ENCODE peak calls at places on chromosomes 5 and 9, in eight cellular contexts. One of them, this sample, is unnamed.
A peak's percentile ranks its signal among the peaks of the same experiment; 100 is the strongest.

GRCh38 chr9:71121275-71122168 is at the start of gene TRPM3:
- DNase-seq in fibroblast of pulmonary artery: no peak
- DNase-seq in HCT116: no peak
- DNase-seq in stimulated activated CD4-positive, alpha-beta T cell treated with anti-CD3 and anti-CD28 coated beads, Interleukin-12 subunit alpha, Interleukin-12 subunit beta, amount 100 ng/mL, for 4 hours: no peak
- DNase-seq in iPS-NIHi11: peak; percentile 38
- DNase-seq in effector CD4-positive, alpha-beta T cell: no peak
- DNase-seq in GM12892: no peak
- DNase-seq in activated naive CD4-positive, alpha-beta T cell treated with anti-CD3 and anti-CD28 coated beads for 36 hours: no peak
- DNase-seq in this sample: no peak

GRCh38 chr9:133133680-133134418 is 12.8 kb upstream of the RALGDS start:
- DNase-seq in fibroblast of pulmonary artery: peak; percentile 96
- DNase-seq in HCT116: peak; percentile 89
- DNase-seq in stimulated activated CD4-positive, alpha-beta T cell treated with anti-CD3 and anti-CD28 coated beads, Interleukin-12 subunit alpha, Interleukin-12 subunit beta, amount 100 ng/mL, for 4 hours: peak; percentile 65
- DNase-seq in iPS-NIHi11: peak; percentile 77
- DNase-seq in effector CD4-positive, alpha-beta T cell: peak; percentile 92
- DNase-seq in GM12892: peak; percentile 97
- DNase-seq in activated naive CD4-positive, alpha-beta T cell treated with anti-CD3 and anti-CD28 coated beads for 36 hours: peak; percentile 96
- DNase-seq in this sample: peak; percentile 74

GRCh38 chr9:134960701-134961181 is 43.0 kb upstream of the FCN1 start:
- DNase-seq in fibroblast of pulmonary artery: no peak
- DNase-seq in HCT116: no peak
- DNase-seq in stimulated activated CD4-positive, alpha-beta T cell treated with anti-CD3 and anti-CD28 coated beads, Interleukin-12 subunit alpha, Interleukin-12 subunit beta, amount 100 ng/mL, for 4 hours: no peak
- DNase-seq in iPS-NIHi11: no peak
- DNase-seq in effector CD4-positive, alpha-beta T cell: no peak
- DNase-seq in GM12892: no peak
- DNase-seq in activated naive CD4-positive, alpha-beta T cell treated with anti-CD3 and anti-CD28 coated beads for 36 hours: no peak
- DNase-seq in this sample: no peak

GRCh38 chr5:35853652-35854051 is 3.0 kb upstream of the IL7R start:
- DNase-seq in fibroblast of pulmonary artery: no peak
- DNase-seq in HCT116: no peak
- DNase-seq in stimulated activated CD4-positive, alpha-beta T cell treated with anti-CD3 and anti-CD28 coated beads, Interleukin-12 subunit alpha, Interleukin-12 subunit beta, amount 100 ng/mL, for 4 hours: peak; percentile 50
- DNase-seq in iPS-NIHi11: no peak
- DNase-seq in effector CD4-positive, alpha-beta T cell: peak; percentile 70
- DNase-seq in GM12892: no peak
- DNase-seq in activated naive CD4-positive, alpha-beta T cell treated with anti-CD3 and anti-CD28 coated beads for 36 hours: peak; percentile 77
- DNase-seq in this sample: no peak

GRCh38 chr5:124592891-124593290 is 153.5 kb downstream of the ZNF608 start:
- DNase-seq in fibroblast of pulmonary artery: no peak
- DNase-seq in HCT116: no peak
- DNase-seq in stimulated activated CD4-positive, alpha-beta T cell treated with anti-CD3 and anti-CD28 coated beads, Interleukin-12 subunit alpha, Interleukin-12 subunit beta, amount 100 ng/mL, for 4 hours: no peak
- DNase-seq in iPS-NIHi11: no peak
- DNase-seq in effector CD4-positive, alpha-beta T cell: no peak
- DNase-seq in GM12892: no peak
- DNase-seq in activated naive CD4-positive, alpha-beta T cell treated with anti-CD3 and anti-CD28 coated beads for 36 hours: no peak
- DNase-seq in this sample: no peak

GRCh38 chr5:44387911-44388310 is 1.3 kb downstream of the FGF10 start:
- DNase-seq in fibroblast of pulmonary artery: no peak
- DNase-seq in HCT116: no peak
- DNase-seq in stimulated activated CD4-positive, alpha-beta T cell treated with anti-CD3 and anti-CD28 coated beads, Interleukin-12 subunit alpha, Interleukin-12 subunit beta, amount 100 ng/mL, for 4 hours: no peak
- DNase-seq in iPS-NIHi11: peak; percentile 22
- DNase-seq in effector CD4-positive, alpha-beta T cell: no peak
- DNase-seq in GM12892: no peak
- DNase-seq in activated naive CD4-positive, alpha-beta T cell treated with anti-CD3 and anti-CD28 coated beads for 36 hours: no peak
- DNase-seq in this sample: no peak

GRCh38 chr5:148586796-148587195 is 67.5 kb downstream of the HTR4 start:
- DNase-seq in fibroblast of pulmonary artery: no peak
- DNase-seq in HCT116: no peak
- DNase-seq in stimulated activated CD4-positive, alpha-beta T cell treated with anti-CD3 and anti-CD28 coated beads, Interleukin-12 subunit alpha, Interleukin-12 subunit beta, amount 100 ng/mL, for 4 hours: no peak
- DNase-seq in iPS-NIHi11: peak; percentile 14
- DNase-seq in effector CD4-positive, alpha-beta T cell: no peak
- DNase-seq in GM12892: no peak
- DNase-seq in activated naive CD4-positive, alpha-beta T cell treated with anti-CD3 and anti-CD28 coated beads for 36 hours: no peak
- DNase-seq in this sample: no peak

GRCh38 chr9:99823392-99824377 is 2.0 kb downstream of the NR4A3 start:
- DNase-seq in fibroblast of pulmonary artery: peak; percentile 48
- DNase-seq in HCT116: no peak
- DNase-seq in stimulated activated CD4-positive, alpha-beta T cell treated with anti-CD3 and anti-CD28 coated beads, Interleukin-12 subunit alpha, Interleukin-12 subunit beta, amount 100 ng/mL, for 4 hours: peak; percentile 87
- DNase-seq in iPS-NIHi11: peak; percentile 36
- DNase-seq in effector CD4-positive, alpha-beta T cell: peak; percentile 41
- DNase-seq in GM12892: peak; percentile 55
- DNase-seq in activated naive CD4-positive, alpha-beta T cell treated with anti-CD3 and anti-CD28 coated beads for 36 hours: peak; percentile 81
- DNase-seq in this sample: peak; percentile 9

GRCh38 chr5:100676807-100677631 is 141.8 kb downstream of the FAM174A start:
- DNase-seq in fibroblast of pulmonary artery: peak; percentile 60
- DNase-seq in HCT116: no peak
- DNase-seq in stimulated activated CD4-positive, alpha-beta T cell treated with anti-CD3 and anti-CD28 coated beads, Interleukin-12 subunit alpha, Interleukin-12 subunit beta, amount 100 ng/mL, for 4 hours: no peak
- DNase-seq in iPS-NIHi11: no peak
- DNase-seq in effector CD4-positive, alpha-beta T cell: no peak
- DNase-seq in GM12892: no peak
- DNase-seq in activated naive CD4-positive, alpha-beta T cell treated with anti-CD3 and anti-CD28 coated beads for 36 hours: no peak
- DNase-seq in this sample: no peak

GRCh38 chr5:40043916-40044315 is 619.1 kb upstream of the DAB2 start:
- DNase-seq in fibroblast of pulmonary artery: no peak
- DNase-seq in HCT116: no peak
- DNase-seq in stimulated activated CD4-positive, alpha-beta T cell treated with anti-CD3 and anti-CD28 coated beads, Interleukin-12 subunit alpha, Interleukin-12 subunit beta, amount 100 ng/mL, for 4 hours: no peak
- DNase-seq in iPS-NIHi11: no peak
- DNase-seq in effector CD4-positive, alpha-beta T cell: no peak
- DNase-seq in GM12892: no peak
- DNase-seq in activated naive CD4-positive, alpha-beta T cell treated with anti-CD3 and anti-CD28 coated beads for 36 hours: no peak
- DNase-seq in this sample: no peak

GRCh38 chr5:67465556-67466206 is 269.1 kb upstream of the CD180 start:
- DNase-seq in fibroblast of pulmonary artery: no peak
- DNase-seq in HCT116: no peak
- DNase-seq in stimulated activated CD4-positive, alpha-beta T cell treated with anti-CD3 and anti-CD28 coated beads, Interleukin-12 subunit alpha, Interleukin-12 subunit beta, amount 100 ng/mL, for 4 hours: no peak
- DNase-seq in iPS-NIHi11: no peak
- DNase-seq in effector CD4-positive, alpha-beta T cell: no peak
- DNase-seq in GM12892: no peak
- DNase-seq in activated naive CD4-positive, alpha-beta T cell treated with anti-CD3 and anti-CD28 coated beads for 36 hours: no peak
- DNase-seq in this sample: no peak

GRCh38 chr5:307794-308579 is 13.5 kb upstream of the AHRR start:
- DNase-seq in fibroblast of pulmonary artery: no peak
- DNase-seq in HCT116: no peak
- DNase-seq in stimulated activated CD4-positive, alpha-beta T cell treated with anti-CD3 and anti-CD28 coated beads, Interleukin-12 subunit alpha, Interleukin-12 subunit beta, amount 100 ng/mL, for 4 hours: no peak
- DNase-seq in iPS-NIHi11: no peak
- DNase-seq in effector CD4-positive, alpha-beta T cell: no peak
- DNase-seq in GM12892: no peak
- DNase-seq in activated naive CD4-positive, alpha-beta T cell treated with anti-CD3 and anti-CD28 coated beads for 36 hours: no peak
- DNase-seq in this sample: no peak